ENCODE peak calls at places on chromosomes 5 and 9, in eight cellular contexts. One of them, this sample, is unnamed.

GRCh38 chr9:130458804-130459067 is 14.0 kb downstream of the ASS1 start:
- DNase-seq in psoas muscle: no peak
- DNase-seq in HCT116: no peak
- DNase-seq in heart right ventricle: no peak
- DNase-seq in choroid plexus epithelial cell: no peak
- DNase-seq in fibroblast of the aortic adventitia: no peak
- DNase-seq in foreskin keratinocyte: no peak
- DNase-seq in HFFc6: no peak
- DNase-seq in this sample: no peak

GRCh38 chr5:31361906-31362900 is 168.7 kb downstream of the CDH6 start:
- DNase-seq in psoas muscle: no peak
- DNase-seq in HCT116: no peak
- DNase-seq in heart right ventricle: no peak
- DNase-seq in choroid plexus epithelial cell: peak; percentile 52
- DNase-seq in fibroblast of the aortic adventitia: peak; percentile 66
- DNase-seq in foreskin keratinocyte: no peak
- DNase-seq in HFFc6: peak; percentile 35
- DNase-seq in this sample: no peak

GRCh38 chr5:151742870-151743294 is 15.5 kb downstream of the ATOX1 start:
- DNase-seq in psoas muscle: peak; percentile 43
- DNase-seq in HCT116: peak; percentile 56
- DNase-seq in heart right ventricle: peak; percentile 22
- DNase-seq in choroid plexus epithelial cell: peak; percentile 79
- DNase-seq in fibroblast of the aortic adventitia: peak; percentile 79
- DNase-seq in foreskin keratinocyte: peak; percentile 41
- DNase-seq in HFFc6: peak; percentile 71
- DNase-seq in this sample: no peak

GRCh38 chr9:122213589-122214413 is 15.0 kb downstream of the LHX6 start:
- DNase-seq in psoas muscle: peak; percentile 44
- DNase-seq in HCT116: peak; percentile 57
- DNase-seq in heart right ventricle: no peak
- DNase-seq in choroid plexus epithelial cell: no peak
- DNase-seq in fibroblast of the aortic adventitia: no peak
- DNase-seq in foreskin keratinocyte: peak; percentile 52
- DNase-seq in HFFc6: no peak
- DNase-seq in this sample: peak; percentile 88

GRCh38 chr5:31898246-31898645 is 259.3 kb downstream of the PDZD2 start:
- DNase-seq in psoas muscle: no peak
- DNase-seq in HCT116: no peak
- DNase-seq in heart right ventricle: no peak
- DNase-seq in choroid plexus epithelial cell: no peak
- DNase-seq in fibroblast of the aortic adventitia: no peak
- DNase-seq in foreskin keratinocyte: no peak
- DNase-seq in HFFc6: no peak
- DNase-seq in this sample: no peak

GRCh38 chr5:57902035-57902434 is 419.4 kb upstream of the ACTBL2 start:
- DNase-seq in psoas muscle: no peak
- DNase-seq in HCT116: no peak
- DNase-seq in heart right ventricle: no peak
- DNase-seq in choroid plexus epithelial cell: no peak
- DNase-seq in fibroblast of the aortic adventitia: peak; percentile 51
- DNase-seq in foreskin keratinocyte: no peak
- DNase-seq in HFFc6: no peak
- DNase-seq in this sample: no peak

GRCh38 chr5:135565256-135565655 is 13.5 kb downstream of the CXCL14 start:
- DNase-seq in psoas muscle: no peak
- DNase-seq in HCT116: no peak
- DNase-seq in heart right ventricle: no peak
- DNase-seq in choroid plexus epithelial cell: no peak
- DNase-seq in fibroblast of the aortic adventitia: no peak
- DNase-seq in foreskin keratinocyte: no peak
- DNase-seq in HFFc6: no peak
- DNase-seq in this sample: no peak

GRCh38 chr5:164013077-164013670 is 507.8 kb downstream of the MAT2B start:
- DNase-seq in psoas muscle: peak; percentile 8
- DNase-seq in HCT116: peak; percentile 6
- DNase-seq in heart right ventricle: no peak
- DNase-seq in choroid plexus epithelial cell: peak; percentile 89
- DNase-seq in fibroblast of the aortic adventitia: peak; percentile 95
- DNase-seq in foreskin keratinocyte: peak; percentile 24
- DNase-seq in HFFc6: peak; percentile 43
- DNase-seq in this sample: peak; percentile 47

GRCh38 chr5:132896685-132897084 is 23.2 kb downstream of the LEAP2 start:
- DNase-seq in psoas muscle: no peak
- DNase-seq in HCT116: no peak
- DNase-seq in heart right ventricle: no peak
- DNase-seq in choroid plexus epithelial cell: no peak
- DNase-seq in fibroblast of the aortic adventitia: no peak
- DNase-seq in foreskin keratinocyte: no peak
- DNase-seq in HFFc6: no peak
- DNase-seq in this sample: peak; percentile 16

GRCh38 chr9:109776391-109776790 is 3.6 kb upstream of the PALM2AKAP2 start:
- DNase-seq in psoas muscle: no peak
- DNase-seq in HCT116: no peak
- DNase-seq in heart right ventricle: no peak
- DNase-seq in choroid plexus epithelial cell: no peak
- DNase-seq in fibroblast of the aortic adventitia: no peak
- DNase-seq in foreskin keratinocyte: no peak
- DNase-seq in HFFc6: no peak
- DNase-seq in this sample: no peak

GRCh38 chr5:88140396-88140862 is 128.2 kb downstream of the TMEM161B start:
- DNase-seq in psoas muscle: no peak
- DNase-seq in HCT116: no peak
- DNase-seq in heart right ventricle: no peak
- DNase-seq in choroid plexus epithelial cell: no peak
- DNase-seq in fibroblast of the aortic adventitia: no peak
- DNase-seq in foreskin keratinocyte: no peak
- DNase-seq in HFFc6: no peak
- DNase-seq in this sample: no peak

GRCh38 chr5:146832985-146833732 is 45.4 kb downstream of the PPP2R2B start:
- DNase-seq in psoas muscle: no peak
- DNase-seq in HCT116: no peak
- DNase-seq in heart right ventricle: no peak
- DNase-seq in choroid plexus epithelial cell: no peak
- DNase-seq in fibroblast of the aortic adventitia: no peak
- DNase-seq in foreskin keratinocyte: peak; percentile 46
- DNase-seq in HFFc6: no peak
- DNase-seq in this sample: no peak

GRCh38 chr9:93207326-93207814 is 23.4 kb downstream of the WNK2 start:
- DNase-seq in psoas muscle: no peak
- DNase-seq in HCT116: no peak
- DNase-seq in heart right ventricle: peak; percentile 52
- DNase-seq in choroid plexus epithelial cell: peak; percentile 73
- DNase-seq in fibroblast of the aortic adventitia: peak; percentile 77
- DNase-seq in foreskin keratinocyte: no peak
- DNase-seq in HFFc6: peak; percentile 72
- DNase-seq in this sample: no peak

GRCh38 chr5:79229357-79230174 is 6.4 kb upstream of the JMY start:
- DNase-seq in psoas muscle: no peak
- DNase-seq in HCT116: no peak
- DNase-seq in heart right ventricle: no peak
- DNase-seq in choroid plexus epithelial cell: no peak
- DNase-seq in fibroblast of the aortic adventitia: peak; percentile 57
- DNase-seq in foreskin keratinocyte: peak; percentile 92
- DNase-seq in HFFc6: peak; percentile 81
- DNase-seq in this sample: peak; percentile 48

GRCh38 chr5:162068412-162068811 is 839 bp downstream of the GABRG2 start:
- DNase-seq in psoas muscle: peak; percentile 8
- DNase-seq in HCT116: no peak
- DNase-seq in heart right ventricle: peak; percentile 10
- DNase-seq in choroid plexus epithelial cell: peak; percentile 0
- DNase-seq in fibroblast of the aortic adventitia: no peak
- DNase-seq in foreskin keratinocyte: peak; percentile 2
- DNase-seq in HFFc6: no peak
- DNase-seq in this sample: peak; percentile 11

GRCh38 chr9:97714435-97714834 is 17.3 kb upstream of the XPA start:
- DNase-seq in psoas muscle: no peak
- DNase-seq in HCT116: no peak
- DNase-seq in heart right ventricle: no peak
- DNase-seq in choroid plexus epithelial cell: peak; percentile 54
- DNase-seq in fibroblast of the aortic adventitia: peak; percentile 65
- DNase-seq in foreskin keratinocyte: peak; percentile 95
- DNase-seq in HFFc6: peak; percentile 90
- DNase-seq in this sample: no peak

GRCh38 chr5:27571681-27572080 is 533.3 kb upstream of the CDH9 start:
- DNase-seq in psoas muscle: no peak
- DNase-seq in HCT116: no peak
- DNase-seq in heart right ventricle: no peak
- DNase-seq in choroid plexus epithelial cell: no peak
- DNase-seq in fibroblast of the aortic adventitia: peak; percentile 8
- DNase-seq in foreskin keratinocyte: no peak
- DNase-seq in HFFc6: no peak
- DNase-seq in this sample: no peak

GRCh38 chr5:131430794-131431193 is 166.9 kb downstream of the CDC42SE2 start:
- DNase-seq in psoas muscle: no peak
- DNase-seq in HCT116: no peak
- DNase-seq in heart right ventricle: no peak
- DNase-seq in choroid plexus epithelial cell: peak; percentile 16
- DNase-seq in fibroblast of the aortic adventitia: peak; percentile 10
- DNase-seq in foreskin keratinocyte: no peak
- DNase-seq in HFFc6: no peak
- DNase-seq in this sample: no peak

GRCh38 chr9:134892820-134893420 is 12.3 kb downstream of the FCN2 start:
- DNase-seq in psoas muscle: no peak
- DNase-seq in HCT116: no peak
- DNase-seq in heart right ventricle: no peak
- DNase-seq in choroid plexus epithelial cell: no peak
- DNase-seq in fibroblast of the aortic adventitia: no peak
- DNase-seq in foreskin keratinocyte: no peak
- DNase-seq in HFFc6: no peak
- DNase-seq in this sample: no peak

GRCh38 chr9:7237473-7238243 is 479.9 kb downstream of the KDM4C start:
- DNase-seq in psoas muscle: no peak
- DNase-seq in HCT116: no peak
- DNase-seq in heart right ventricle: no peak
- DNase-seq in choroid plexus epithelial cell: peak; percentile 4
- DNase-seq in fibroblast of the aortic adventitia: peak; percentile 69
- DNase-seq in foreskin keratinocyte: no peak
- DNase-seq in HFFc6: no peak
- DNase-seq in this sample: no peak

GRCh38 chr9:104826911-104827310 is 63.0 kb downstream of the NIPSNAP3B start:
- DNase-seq in psoas muscle: no peak
- DNase-seq in HCT116: no peak
- DNase-seq in heart right ventricle: no peak
- DNase-seq in choroid plexus epithelial cell: no peak
- DNase-seq in fibroblast of the aortic adventitia: no peak
- DNase-seq in foreskin keratinocyte: no peak
- DNase-seq in HFFc6: no peak
- DNase-seq in this sample: no peak

GRCh38 chr5:109566361-109566760 is 123.4 kb upstream of the MAN2A1 start:
- DNase-seq in psoas muscle: no peak
- DNase-seq in HCT116: no peak
- DNase-seq in heart right ventricle: no peak
- DNase-seq in choroid plexus epithelial cell: no peak
- DNase-seq in fibroblast of the aortic adventitia: no peak
- DNase-seq in foreskin keratinocyte: peak; percentile 93
- DNase-seq in HFFc6: no peak
- DNase-seq in this sample: no peak

GRCh38 chr5:56494300-56494704 is 261.2 kb upstream of the ANKRD55 start:
- DNase-seq in psoas muscle: no peak
- DNase-seq in HCT116: no peak
- DNase-seq in heart right ventricle: no peak
- DNase-seq in choroid plexus epithelial cell: peak; percentile 16
- DNase-seq in fibroblast of the aortic adventitia: no peak
- DNase-seq in foreskin keratinocyte: no peak
- DNase-seq in HFFc6: no peak
- DNase-seq in this sample: peak; percentile 25

DNA sequence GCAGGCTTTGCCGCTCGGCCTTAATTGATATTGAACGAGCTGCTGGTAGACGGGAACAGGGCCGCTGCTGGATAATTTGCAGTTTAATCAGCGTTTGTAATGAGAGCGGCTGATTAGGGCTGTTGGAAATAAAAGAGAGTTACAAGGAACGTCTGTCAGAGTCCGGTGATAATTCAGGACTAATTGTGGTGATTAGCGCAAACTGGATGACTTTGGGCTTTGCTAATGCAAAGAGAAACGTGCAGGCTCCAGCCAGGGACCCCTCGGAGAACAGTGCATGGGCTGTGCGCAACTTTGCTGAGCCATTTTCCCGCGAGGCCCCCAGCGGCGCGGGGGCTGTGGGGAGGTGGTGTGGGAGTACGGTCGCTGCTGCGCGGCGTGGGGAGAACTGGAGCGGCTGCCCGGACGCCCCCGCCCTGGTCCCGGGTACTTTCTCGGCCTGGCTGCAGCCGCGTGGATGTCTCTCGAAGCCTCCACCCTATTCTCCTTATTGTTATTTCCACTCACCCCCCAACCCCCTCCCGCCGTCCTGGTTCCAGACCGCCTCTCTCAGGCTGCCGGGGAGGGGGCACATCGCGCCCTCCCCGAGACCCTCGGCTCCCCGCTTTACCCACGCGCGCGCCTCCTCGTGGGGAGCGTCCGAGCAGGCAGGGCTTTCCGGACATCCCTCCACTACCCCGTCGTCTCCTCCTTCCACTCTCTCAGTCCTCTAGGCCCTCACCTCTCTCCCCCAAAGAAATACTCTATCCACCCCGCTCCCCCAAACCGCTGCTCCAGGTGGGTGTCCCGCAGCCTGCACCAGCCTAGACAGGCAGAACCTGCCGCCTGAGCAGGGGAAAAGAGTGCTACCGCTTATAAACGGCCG is 68.5 kb upstream of the TBCA start:
- DNase-seq in psoas muscle: peak; percentile 20
- DNase-seq in HCT116: no peak
- DNase-seq in heart right ventricle: no peak
- DNase-seq in choroid plexus epithelial cell: peak; percentile 23
- DNase-seq in fibroblast of the aortic adventitia: peak; percentile 16
- DNase-seq in foreskin keratinocyte: no peak
- DNase-seq in HFFc6: no peak
- DNase-seq in this sample: peak; percentile 49
- TF ChIP-seq CTCF in psoas muscle: no peak
- TF ChIP-seq CTCF in HCT116: no peak
- TF ChIP-seq CTCF in heart right ventricle: peak; percentile 21
- TF ChIP-seq CTCF in choroid plexus epithelial cell: peak; percentile 50
- TF ChIP-seq CTCF in fibroblast of the aortic adventitia: peak; percentile 15
- TF ChIP-seq CTCF in foreskin keratinocyte: no peak
- TF ChIP-seq CTCF in HFFc6: peak; percentile 24
- TF ChIP-seq CTCF in this sample: no peak

GRCh38 chr5:142601432-142601831 is 84.5 kb downstream of the FGF1 start:
- DNase-seq in psoas muscle: no peak
- DNase-seq in HCT116: no peak
- DNase-seq in heart right ventricle: no peak
- DNase-seq in choroid plexus epithelial cell: no peak
- DNase-seq in fibroblast of the aortic adventitia: no peak
- DNase-seq in foreskin keratinocyte: no peak
- DNase-seq in HFFc6: no peak
- DNase-seq in this sample: no peak
- TF ChIP-seq CTCF in psoas muscle: no peak
- TF ChIP-seq CTCF in HCT116: peak; percentile 68
- TF ChIP-seq CTCF in heart right ventricle: no peak
- TF ChIP-seq CTCF in choroid plexus epithelial cell: peak; percentile 33
- TF ChIP-seq CTCF in fibroblast of the aortic adventitia: peak; percentile 8
- TF ChIP-seq CTCF in foreskin keratinocyte: peak; percentile 14
- TF ChIP-seq CTCF in HFFc6: peak; percentile 58
- TF ChIP-seq CTCF in this sample: no peak

GRCh38 chr5:53963958-53964357 is 346.4 kb downstream of the ARL15 start:
- DNase-seq in psoas muscle: no peak
- DNase-seq in HCT116: no peak
- DNase-seq in heart right ventricle: no peak
- DNase-seq in choroid plexus epithelial cell: no peak
- DNase-seq in fibroblast of the aortic adventitia: no peak
- DNase-seq in foreskin keratinocyte: no peak
- DNase-seq in HFFc6: no peak
- DNase-seq in this sample: no peak
- TF ChIP-seq CTCF in psoas muscle: no peak
- TF ChIP-seq CTCF in HCT116: no peak
- TF ChIP-seq CTCF in heart right ventricle: no peak
- TF ChIP-seq CTCF in choroid plexus epithelial cell: no peak
- TF ChIP-seq CTCF in fibroblast of the aortic adventitia: no peak
- TF ChIP-seq CTCF in foreskin keratinocyte: peak; percentile 28
- TF ChIP-seq CTCF in HFFc6: no peak
- TF ChIP-seq CTCF in this sample: no peak

GRCh38 chr9:132546148-132547051 is 36.0 kb upstream of the BARHL1 start:
- DNase-seq in psoas muscle: no peak
- DNase-seq in HCT116: no peak
- DNase-seq in heart right ventricle: peak; percentile 23
- DNase-seq in choroid plexus epithelial cell: peak; percentile 42
- DNase-seq in fibroblast of the aortic adventitia: peak; percentile 10
- DNase-seq in foreskin keratinocyte: no peak
- DNase-seq in HFFc6: no peak
- DNase-seq in this sample: no peak
- TF ChIP-seq CTCF in psoas muscle: peak; percentile 7
- TF ChIP-seq CTCF in HCT116: peak; percentile 47
- TF ChIP-seq CTCF in heart right ventricle: peak; percentile 21
- TF ChIP-seq CTCF in choroid plexus epithelial cell: peak; percentile 47
- TF ChIP-seq CTCF in fibroblast of the aortic adventitia: peak; percentile 25
- TF ChIP-seq CTCF in foreskin keratinocyte: peak; percentile 36
- TF ChIP-seq CTCF in HFFc6: peak; percentile 51
- TF ChIP-seq CTCF in this sample: peak; percentile 7